ENCODE peak calls at places on chromosomes 16 and 17, in seven cellular contexts. X, P, K, M, Q, Y and A are unnamed samples.

GRCh38 chr16:11360581-11360980 is 15.3 kb downstream of the RMI2 start:
- DNase-seq in X (no peak), Q (no peak), M (no peak), K (no peak), Y (no peak), P (no peak), A (no peak)

GRCh38 chr16:23901178-23902131 is 65.7 kb downstream of the PRKCB start:
- DNase-seq in Q (no peak), Y (no peak), X (no peak), M (no peak), P (no peak), K (no peak), A (no peak)

GRCh38 chr16:4933433-4933832 is 3.5 kb downstream of the PPL start:
- DNase-seq in Q (no peak), K (no peak), M (no peak), X (no peak), Y (no peak), P (no peak), A (no peak)

GRCh38 chr16:28532940-28533647 is 5.7 kb downstream of the NUPR1 start:
- DNase-seq in X (no peak), M (no peak), P (no peak), Q (no peak), Y (peak), K (no peak), A (no peak)

GRCh38 chr16:72256398-72257048 is 84.6 kb upstream of the PMFBP1 start:
- DNase-seq in X (no peak), Y (no peak), P (no peak), Q (no peak), M (no peak), K (no peak), A (no peak)

GRCh38 chr17:56358651-56359050 is 205.4 kb downstream of the ANKFN1 start:
- DNase-seq in P (no peak), X (no peak), K (no peak), M (no peak), Q (no peak), Y (no peak), A (no peak)

GRCh38 chr16:20851601-20852000 is 45.3 kb downstream of the REXO5 start:
- DNase-seq in M (peak), X (no peak), Y (peak), Q (no peak), K (peak), P (peak), A (peak)

GRCh38 chr16:64437706-64438329 is 684.0 kb downstream of the CDH11 start:
- DNase-seq in X (no peak), Q (no peak), P (no peak), M (peak), Y (no peak), K (peak), A (no peak)

GRCh38 chr17:35769895-35770486 is 9.3 kb downstream of the C17orf50 start:
- DNase-seq in Y (peak), Q (no peak), K (no peak), X (no peak), M (no peak), P (no peak), A (no peak)

GRCh38 chr17:44198721-44199552 is 747 bp downstream of the ATXN7L3 start:
- DNase-seq in Y (peak), Q (peak), M (peak), X (no peak), P (peak), K (peak), A (no peak)

GRCh38 chr17:4215882-4216411 is 47.8 kb downstream of the ANKFY1 start:
- DNase-seq in M (no peak), K (no peak), P (no peak), X (no peak), Q (no peak), Y (no peak), A (no peak)

GRCh38 chr17:82751571-82752370 is at the start of gene TBCD:
- DNase-seq in X (peak), Y (peak), P (peak), Q (peak), K (peak), M (peak), A (peak)

GRCh38 chr17:56699186-56699895 is 105.8 kb downstream of the NOG start:
- DNase-seq in K (peak), P (peak), Q (no peak), M (no peak), Y (no peak), X (no peak), A (peak)

GRCh38 chr16:17194190-17194780 is 276.5 kb downstream of the XYLT1 start:
- DNase-seq in M (peak), P (peak), X (peak), K (peak), Q (peak), Y (no peak), A (no peak)

GRCh38 chr16:56936491-56936890 is 4.5 kb downstream of the HERPUD1 start:
- DNase-seq in K (no peak), M (no peak), Y (no peak), Q (no peak), X (no peak), P (no peak), A (no peak)

GRCh38 chr17:41992576-41992975 is 24.7 kb downstream of the DNAJC7 start:
- DNase-seq in Q (no peak), K (no peak), X (peak), M (no peak), Y (no peak), P (no peak), A (no peak)

GRCh38 chr17:80781188-80781577 is 210.5 kb upstream of the CHMP6 start:
- DNase-seq in Y (no peak), Q (peak), K (no peak), P (no peak), X (no peak), M (no peak), A (no peak)

GRCh38 chr17:42246515-42246914 is 29.7 kb downstream of the STAT5B start:
- DNase-seq in M (no peak), Q (no peak), K (no peak), X (no peak), Y (no peak), P (no peak), A (no peak)

GRCh38 chr16:53757971-53758609 is 54.1 kb downstream of the FTO start:
- DNase-seq in X (no peak), Y (no peak), K (no peak), M (no peak), P (no peak), Q (no peak), A (no peak)

GRCh38 chr17:48871551-48872351 is 20.8 kb upstream of the ATP5MC1 start:
- DNase-seq in X (no peak), Q (no peak), P (peak), Y (peak), K (peak), M (peak), A (no peak)

GRCh38 chr16:68907297-68907999 is 64.1 kb downstream of the TANGO6 start:
- DNase-seq in X (no peak), K (no peak), P (no peak), Y (no peak), M (no peak), Q (no peak), A (no peak)

GRCh38 chr17:38729886-38730525 is at the start of gene CISD3:
- DNase-seq in K (peak), P (peak), Q (peak), M (peak), X (peak), Y (peak), A (no peak)

GRCh38 chr16:89921131-89921698 is 1.9 kb upstream of the TUBB3 start:
- DNase-seq in M (no peak), Q (no peak), P (no peak), Y (no peak), X (no peak), K (no peak), A (no peak)

GRCh38 chr17:76568771-76569170 is 16.9 kb downstream of the ST6GALNAC2 start:
- DNase-seq in X (no peak), P (no peak), M (no peak), K (no peak), Q (no peak), Y (no peak), A (no peak)

GRCh38 chr17:68718465-68718864 is 117.3 kb upstream of the FAM20A start:
- DNase-seq in Q (no peak), K (no peak), M (no peak), Y (no peak), P (no peak), X (no peak), A (no peak)

GRCh38 chr17:80119271-80119791 is 17.9 kb downstream of the GAA start:
- DNase-seq in P (no peak), K (no peak), Y (no peak), Q (no peak), M (no peak), X (no peak), A (no peak)

GRCh38 chr17:56313201-56313600 is 159.9 kb downstream of the ANKFN1 start:
- DNase-seq in X (no peak), Y (no peak), K (no peak), P (no peak), M (no peak), Q (no peak), A (no peak)

GRCh38 chr17:1625507-1626080 is 3.0 kb downstream of the SLC43A2 start:
- DNase-seq in Q (no peak), K (no peak), M (no peak), Y (no peak), X (no peak), P (no peak), A (no peak)

GRCh38 chr16:47129755-47130435 is 13.8 kb downstream of the NETO2 start:
- DNase-seq in P (no peak), M (no peak), Q (no peak), K (no peak), Y (no peak), X (no peak), A (no peak)

GRCh38 chr16:6160871-6161270 is 1063.3 kb upstream of the EEF2KMT start:
- DNase-seq in P (no peak), Y (no peak), K (no peak), X (no peak), M (no peak), Q (no peak), A (no peak)

GRCh38 chr16:69100046-69100765 is 5.2 kb upstream of the HAS3 start:
- DNase-seq in K (no peak), M (no peak), Y (no peak), Q (no peak), X (no peak), P (no peak), A (no peak)

GRCh38 chr17:77476006-77476405 is 335.2 kb downstream of the SEC14L1 start:
- DNase-seq in K (no peak), Q (no peak), X (no peak), P (no peak), M (no peak), Y (no peak), A (no peak)

GRCh38 chr16:85712841-85713240 is 24.1 kb upstream of the GINS2 start:
- DNase-seq in X (no peak), Q (no peak), K (no peak), Y (no peak), M (no peak), P (no peak), A (no peak)

GRCh38 chr17:77882481-77883212 is 75.9 kb upstream of the TNRC6C start:
- DNase-seq in X (no peak), K (peak), Y (no peak), M (peak), P (peak), Q (peak), A (no peak)

GRCh38 chr16:10827691-10828341 is 9.2 kb upstream of the TVP23A start:
- DNase-seq in K (peak), M (peak), P (peak), Q (no peak), X (no peak), Y (peak), A (no peak)

GRCh38 chr17:75508848-75509450 is 6.4 kb downstream of the CASKIN2 start:
- DNase-seq in X (no peak), Q (no peak), P (no peak), Y (peak), K (no peak), M (peak), A (no peak)
- H3K4me3 ChIP-seq in X (no peak), Q (no peak), P (peak), Y (no peak), K (peak), M (peak), A (no peak)

GRCh38 chr16:88403794-88404581 is 21.2 kb downstream of the ZNF469 start:
- DNase-seq in M (no peak), X (no peak), P (no peak), Y (no peak), K (no peak), Q (no peak), A (no peak)
- TF ChIP-seq CTCF in M (no peak), X (no peak), P (no peak), Y (no peak), K (no peak), Q (no peak), A (no peak)

DNA sequence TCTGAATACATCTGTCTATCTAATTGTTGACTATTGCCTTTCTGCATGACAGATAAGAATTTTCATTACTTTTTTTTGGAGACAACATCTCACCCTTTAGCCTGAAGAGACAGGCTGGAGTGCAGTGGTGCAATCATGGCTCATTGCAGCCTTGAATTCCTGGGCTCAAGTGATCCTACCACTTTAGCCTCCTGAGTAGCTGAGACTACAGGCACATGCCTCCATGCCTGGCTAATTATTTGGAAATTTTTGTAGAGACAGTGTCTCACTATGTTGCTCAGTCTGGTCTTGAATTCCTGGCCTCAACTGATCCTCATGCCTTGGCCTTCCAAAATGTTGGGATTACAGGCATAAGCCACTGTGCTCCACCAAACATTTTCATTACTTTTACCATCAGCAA is 99.8 kb upstream of the ELAC2 start:
- DNase-seq in K (no peak), M (no peak), X (no peak), Q (no peak), Y (no peak), P (no peak), A (no peak)
- H3K27ac ChIP-seq in K (no peak), M (no peak), X (no peak), Q (no peak), Y (no peak), P (no peak), A (no peak)

GRCh38 chr17:7011942-7012254 is 526 bp upstream of the RNASEK start:
- DNase-seq in M (no peak), K (no peak), P (no peak), Q (no peak), X (no peak), Y (no peak), A (no peak)

GRCh38 chr17:7010523-7010922 is 1.9 kb upstream of the RNASEK start:
- DNase-seq in Y (no peak), P (no peak), K (no peak), M (no peak), Q (no peak), X (no peak), A (no peak)

GRCh38 chr17:7014261-7014994 is 2.0 kb downstream of the RNASEK start:
- DNase-seq in K (peak), Y (peak), X (peak), P (peak), Q (peak), M (peak), A (peak)

GRCh38 chr17:7014995-7015586 is 2.7 kb downstream of the RNASEK start:
- DNase-seq in X (no peak), Y (no peak), P (no peak), Q (peak), M (no peak), K (no peak), A (no peak)

DNA sequence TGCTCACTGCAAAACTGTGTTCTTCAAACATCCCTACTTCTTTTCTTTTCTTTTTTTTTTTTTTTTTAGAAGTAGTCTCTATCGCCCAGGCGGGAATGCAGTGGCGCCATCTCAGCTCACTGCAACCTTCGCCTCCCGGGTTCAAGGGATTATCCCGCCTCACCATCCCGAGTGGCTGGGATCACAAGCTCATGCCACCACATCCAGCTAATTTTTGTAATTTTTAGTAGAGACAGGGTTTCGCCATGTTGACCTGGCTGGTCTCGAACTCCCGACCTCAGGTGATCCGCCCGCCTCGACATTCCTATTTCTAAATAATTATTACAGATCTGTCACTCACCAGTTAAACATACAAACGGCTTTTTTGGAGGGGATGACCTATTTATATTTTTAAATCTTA is 1.0 kb upstream of the RNASEK start:
- DNase-seq in P (no peak), M (no peak), Q (no peak), K (no peak), X (no peak), Y (no peak), A (no peak)
- H3K4me3 ChIP-seq in P (peak), M (peak), Q (peak), K (peak), X (peak), Y (peak), A (peak)

GRCh38 chr17:72122002-72122310 is 1.1 kb downstream of the SOX9 start:
- DNase-seq in P (no peak), Q (no peak), X (no peak), K (no peak), Y (no peak), M (no peak), A (no peak)

GRCh38 chr17:72120878-72121163 is at the start of gene SOX9:
- DNase-seq in Y (peak), M (peak), K (peak), Q (no peak), P (peak), X (peak), A (peak)

GRCh38 chr17:72122336-72122667 is 1.5 kb downstream of the SOX9 start:
- DNase-seq in X (no peak), Q (no peak), K (no peak), Y (no peak), P (no peak), M (no peak), A (no peak)

GRCh38 chr17:72119963-72120877 is 600 bp upstream of the SOX9 start:
- DNase-seq in P (peak), X (peak), M (peak), Q (no peak), K (peak), Y (peak), A (peak)

DNA sequence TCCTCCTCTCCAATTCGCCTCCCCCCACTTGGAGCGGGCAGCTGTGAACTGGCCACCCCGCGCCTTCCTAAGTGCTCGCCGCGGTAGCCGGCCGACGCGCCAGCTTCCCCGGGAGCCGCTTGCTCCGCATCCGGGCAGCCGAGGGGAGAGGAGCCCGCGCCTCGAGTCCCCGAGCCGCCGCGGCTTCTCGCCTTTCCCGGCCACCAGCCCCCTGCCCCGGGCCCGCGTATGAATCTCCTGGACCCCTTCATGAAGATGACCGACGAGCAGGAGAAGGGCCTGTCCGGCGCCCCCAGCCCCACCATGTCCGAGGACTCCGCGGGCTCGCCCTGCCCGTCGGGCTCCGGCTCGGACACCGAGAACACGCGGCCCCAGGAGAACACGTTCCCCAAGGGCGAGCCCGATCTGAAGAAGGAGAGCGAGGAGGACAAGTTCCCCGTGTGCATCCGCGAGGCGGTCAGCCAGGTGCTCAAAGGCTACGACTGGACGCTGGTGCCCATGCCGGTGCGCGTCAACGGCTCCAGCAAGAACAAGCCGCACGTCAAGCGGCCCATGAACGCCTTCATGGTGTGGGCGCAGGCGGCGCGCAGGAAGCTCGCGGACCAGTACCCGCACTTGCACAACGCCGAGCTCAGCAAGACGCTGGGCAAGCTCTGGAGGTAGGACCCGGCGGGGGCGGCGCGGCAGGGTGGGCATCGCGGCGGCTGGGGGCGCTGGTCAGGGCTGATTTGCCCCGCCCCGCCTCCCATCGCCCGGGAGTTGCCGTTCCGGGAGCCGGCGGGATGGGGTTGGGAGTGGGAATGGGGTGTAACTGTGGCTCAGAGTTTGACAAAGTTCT is 563 bp downstream of the SOX9 start:
- DNase-seq in Y (peak), X (no peak), Q (no peak), P (peak), K (peak), M (peak), A (peak)
- TF ChIP-seq CTCF in Y (no peak), X (no peak), Q (no peak), P (no peak), K (no peak), M (no peak), A (peak)

GRCh38 chr16:58462499-58462996 is 37.4 kb upstream of the NDRG4 start:
- DNase-seq in K (no peak), M (no peak), Q (no peak), X (no peak), Y (no peak), P (no peak), A (no peak)
- H3K27ac ChIP-seq in K (peak), M (peak), Q (no peak), X (no peak), Y (no peak), P (peak), A (no peak)

GRCh38 chr16:84614914-84615813 is 2.7 kb downstream of the COTL1 start:
- DNase-seq in Y (no peak), P (no peak), M (no peak), X (no peak), K (no peak), Q (no peak), A (no peak)
- H3K4me3 ChIP-seq in Y (peak), P (peak), M (peak), X (peak), K (no peak), Q (peak), A (no peak)

DNA sequence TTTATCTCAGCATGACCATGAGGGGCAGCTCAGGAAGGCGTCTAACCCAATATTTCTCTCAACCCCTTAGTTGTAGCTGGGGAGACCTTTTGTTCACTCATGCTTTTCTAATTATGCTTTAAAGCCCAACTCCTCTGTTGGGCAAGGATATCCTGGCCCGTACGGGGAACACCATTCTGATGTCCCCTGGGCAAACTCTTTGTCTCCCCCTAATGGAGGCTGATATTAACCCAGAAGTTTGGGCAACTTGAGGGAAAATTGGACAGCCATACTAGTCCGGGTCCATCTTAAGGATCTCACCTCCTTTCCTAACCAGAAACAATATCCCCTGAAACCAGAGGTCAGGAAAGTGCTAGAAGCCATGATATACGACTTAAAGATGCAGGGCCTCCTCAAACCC is 143.7 kb upstream of the COX10 start:
- DNase-seq in X (no peak), M (no peak), Q (no peak), P (no peak), Y (no peak), K (no peak), A (no peak)
- TF ChIP-seq CTCF in X (no peak), M (no peak), Q (no peak), P (no peak), Y (no peak), K (no peak), A (no peak)